ENCODE peak calls at places on chromosomes 16 and 17, in seven cellular contexts. A, S, E, D, U, Y and I are unnamed samples.

GRCh38 chr16:86391987-86392386 is 118.3 kb upstream of the FOXF1 start:
- DNase-seq in A (peak), S (no peak), E (peak), D (no peak), U (no peak), Y (no peak), I (peak)

GRCh38 chr17:68314916-68315535 is 23.7 kb downstream of the ARSG start:
- DNase-seq in A (peak), S (no peak), E (peak), D (no peak), U (no peak), Y (no peak), I (peak)

GRCh38 chr17:75809631-75810111 is 25.1 kb downstream of the UNK start:
- DNase-seq in A (no peak), S (no peak), E (no peak), D (no peak), U (no peak), Y (no peak), I (no peak)

GRCh38 chr17:9937164-9937835 is 32.2 kb upstream of the RCVRN start:
- DNase-seq in A (no peak), S (peak), E (peak), D (peak), U (peak), Y (no peak), I (no peak)

GRCh38 chr16:85570735-85571562 is 42.2 kb upstream of the GSE1 start:
- DNase-seq in A (peak), S (no peak), E (no peak), D (no peak), U (no peak), Y (no peak), I (no peak)

GRCh38 chr16:79007614-79008013 is 592.9 kb downstream of the MAF start:
- DNase-seq in A (no peak), S (no peak), E (no peak), D (no peak), U (no peak), Y (peak), I (no peak)

GRCh38 chr16:51982715-51983680 is 563.9 kb downstream of the TOX3 start:
- DNase-seq in A (peak), S (peak), E (peak), D (peak), U (peak), Y (peak), I (peak)

GRCh38 chr16:47713225-47713595 is 252.1 kb downstream of the PHKB start:
- DNase-seq in A (peak), S (no peak), E (peak), D (no peak), U (no peak), Y (peak), I (peak)

GRCh38 chr17:73191443-73192218 is 1.2 kb upstream of the COG1 start:
- DNase-seq in A (peak), S (peak), E (peak), D (peak), U (no peak), Y (peak), I (peak)

GRCh38 chr17:58232707-58233156 is 5.7 kb upstream of the LPO start:
- DNase-seq in A (peak), S (no peak), E (peak), D (peak), U (peak), Y (peak), I (peak)

GRCh38 chr17:17506893-17507464 is 10.8 kb upstream of the RASD1 start:
- DNase-seq in A (no peak), S (no peak), E (no peak), D (peak), U (no peak), Y (no peak), I (no peak)

GRCh38 chr16:84088695-84089395 is 27.9 kb downstream of the MBTPS1 start:
- DNase-seq in A (peak), S (no peak), E (no peak), D (no peak), U (no peak), Y (peak), I (no peak)

GRCh38 chr16:23520500-23520899 is 10.2 kb upstream of the GGA2 start:
- DNase-seq in A (no peak), S (no peak), E (no peak), D (no peak), U (no peak), Y (no peak), I (no peak)

GRCh38 chr17:6139447-6139832 is 69.3 kb downstream of the WSCD1 start:
- DNase-seq in A (no peak), S (no peak), E (no peak), D (no peak), U (no peak), Y (no peak), I (no peak)

GRCh38 chr16:10317425-10318001 is 68.3 kb upstream of the ATF7IP2 start:
- DNase-seq in A (no peak), S (no peak), E (no peak), D (no peak), U (no peak), Y (no peak), I (no peak)

GRCh38 chr16:86605950-86606349 is 27.6 kb downstream of the FOXL1 start:
- DNase-seq in A (no peak), S (no peak), E (no peak), D (no peak), U (no peak), Y (no peak), I (no peak)

GRCh38 chr17:32197987-32198386 is 55.7 kb downstream of the RHOT1 start:
- DNase-seq in A (no peak), S (no peak), E (no peak), D (no peak), U (no peak), Y (no peak), I (no peak)

GRCh38 chr17:48577330-48577945 is 712 bp downstream of the HOXB4 start:
- DNase-seq in A (peak), S (no peak), E (peak), D (no peak), U (no peak), Y (no peak), I (no peak)

GRCh38 chr17:81397314-81398169 is 2.3 kb downstream of the BAHCC1 start:
- DNase-seq in A (peak), S (no peak), E (peak), D (no peak), U (no peak), Y (peak), I (peak)

GRCh38 chr17:75521951-75522727 is 3.4 kb upstream of the LLGL2 start:
- DNase-seq in A (peak), S (no peak), E (peak), D (no peak), U (no peak), Y (no peak), I (peak)

GRCh38 chr17:17890773-17891759 is 54.3 kb upstream of the SREBF1 start:
- DNase-seq in A (peak), S (no peak), E (peak), D (no peak), U (peak), Y (peak), I (peak)

GRCh38 chr17:16407911-16408588 is 7.3 kb upstream of the TRPV2 start:
- DNase-seq in A (peak), S (peak), E (peak), D (peak), U (no peak), Y (peak), I (peak)

GRCh38 chr17:2615882-2616281 is 22.4 kb downstream of the PAFAH1B1 start:
- DNase-seq in A (no peak), S (no peak), E (no peak), D (no peak), U (no peak), Y (no peak), I (no peak)

GRCh38 chr17:81013642-81014041 is 21.3 kb upstream of the BAIAP2 start:
- DNase-seq in A (no peak), S (no peak), E (no peak), D (no peak), U (no peak), Y (no peak), I (no peak)

GRCh38 chr16:17989255-17989654 is 347.3 kb downstream of the NPIPA8 start:
- DNase-seq in A (no peak), S (no peak), E (no peak), D (no peak), U (no peak), Y (no peak), I (no peak)

GRCh38 chr17:81647640-81648012 is 8.7 kb downstream of the PDE6G start:
- DNase-seq in A (no peak), S (no peak), E (no peak), D (no peak), U (no peak), Y (no peak), I (no peak)

GRCh38 chr17:17151962-17152361 is 54.2 kb downstream of the PLD6 start:
- DNase-seq in A (peak), S (peak), E (peak), D (peak), U (peak), Y (peak), I (peak)

GRCh38 chr16:82965808-82966207 is 339.0 kb downstream of the CDH13 start:
- DNase-seq in A (no peak), S (no peak), E (no peak), D (no peak), U (no peak), Y (no peak), I (no peak)

GRCh38 chr16:29148867-29149272 is 164.0 kb downstream of the LAT start:
- DNase-seq in A (no peak), S (no peak), E (no peak), D (no peak), U (no peak), Y (no peak), I (no peak)

GRCh38 chr17:7745748-7746470 is 28.4 kb downstream of the DNAH2 start:
- DNase-seq in A (peak), S (peak), E (peak), D (no peak), U (peak), Y (peak), I (peak)
- TF ChIP-seq CTCF in A (peak), S (no peak), E (peak), D (no peak), U (peak), Y (no peak), I (peak)

DNA sequence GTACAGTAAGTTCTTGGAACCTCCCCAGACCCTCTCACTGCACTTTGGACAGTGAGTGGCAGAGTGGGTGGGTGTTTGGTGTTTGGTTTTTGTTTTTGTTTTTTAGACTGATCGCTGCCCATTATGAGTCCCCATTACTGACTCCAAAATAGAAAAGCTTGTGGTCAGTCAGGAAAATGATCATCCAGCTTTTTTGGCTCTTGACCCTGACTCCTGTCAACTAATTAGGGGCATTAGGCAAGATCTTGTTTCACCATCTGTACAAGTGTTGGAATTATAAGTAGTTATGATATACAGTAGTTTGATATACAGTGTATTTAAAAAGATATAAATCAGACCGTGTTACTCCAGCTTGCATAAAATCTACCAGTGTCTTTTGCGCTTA is 6.3 kb downstream of the LYRM1 start:
- DNase-seq in A (no peak), S (no peak), E (no peak), D (no peak), U (no peak), Y (no peak), I (no peak)
- H3K4me3 ChIP-seq in A (peak), S (no peak), E (no peak), D (no peak), U (no peak), Y (no peak), I (no peak)

GRCh38 chr17:45108595-45109521 is 23.5 kb downstream of the PLCD3 start:
- DNase-seq in A (peak), S (no peak), E (no peak), D (no peak), U (no peak), Y (no peak), I (no peak)
- TF ChIP-seq CTCF in A (peak), S (no peak), E (no peak), D (no peak), U (no peak), Y (peak), I (peak)

DNA sequence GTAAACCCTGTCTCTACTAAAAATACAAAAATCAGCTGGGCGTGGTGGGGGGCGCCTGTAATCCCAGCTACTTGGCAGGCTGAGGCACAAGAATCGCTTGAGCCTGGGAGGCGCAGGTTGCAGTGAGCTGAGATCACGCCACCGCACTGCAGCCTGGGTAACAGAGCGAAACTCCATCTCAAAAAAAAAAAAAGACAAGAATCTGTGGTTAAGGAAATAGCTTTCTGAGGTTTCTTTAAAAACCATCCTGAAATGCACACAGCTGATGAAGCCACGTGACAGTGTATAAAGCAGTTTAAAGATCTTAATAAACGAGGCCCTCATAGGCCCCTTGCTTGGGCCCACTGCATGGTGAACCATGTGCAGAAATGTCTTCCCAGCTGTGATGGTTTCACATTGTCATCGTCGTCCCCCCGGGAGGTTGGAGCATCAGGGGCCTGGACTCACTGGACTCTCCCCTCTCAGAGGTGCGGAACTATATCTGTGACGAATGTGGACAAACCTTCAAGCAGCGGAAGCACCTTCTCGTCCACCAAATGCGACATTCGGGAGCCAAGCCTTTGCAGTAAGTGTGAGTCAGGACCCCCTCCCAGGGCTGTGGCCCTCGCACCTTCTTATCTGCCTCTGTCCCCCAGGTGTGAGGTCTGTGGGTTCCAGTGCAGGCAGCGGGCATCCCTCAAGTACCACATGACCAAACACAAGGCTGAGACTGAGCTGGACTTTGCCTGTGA is 16.2 kb downstream of the ZNF276 start:
- DNase-seq in A (no peak), S (no peak), E (no peak), D (no peak), U (no peak), Y (no peak), I (no peak)
- H3K4me3 ChIP-seq in A (no peak), S (no peak), E (no peak), D (no peak), U (no peak), Y (no peak), I (no peak)